ENCODE peak calls at places on chromosomes 2 and 18, in seven cellular contexts. G is SK-N-SH, E is HCT116, F is K562, J is H1, P is HepG2, W is GM12878. S is an unnamed sample.

GRCh38 chr18:68435581-68435980 is 279.3 kb downstream of the TMX3 start:
- DNase-seq in P (no peak), F (no peak), J (no peak), W (no peak), E (no peak), G (no peak), S (no peak)

GRCh38 chr2:170660406-170660805 is 54.7 kb upstream of the SP5 start:
- DNase-seq in W (no peak), G (no peak), J (no peak), P (no peak), F (no peak), E (no peak), S (no peak)

GRCh38 chr2:181104512-181105121 is 124.2 kb downstream of the UBE2E3 start:
- DNase-seq in W (no peak), G (peak), P (peak), E (peak), J (no peak), F (peak), S (peak)

GRCh38 chr18:43572165-43572564 is 294.9 kb upstream of the SYT4 start:
- DNase-seq in E (no peak), P (no peak), G (no peak), F (no peak), J (no peak), W (no peak), S (no peak)

GRCh38 chr2:236080412-236080811 is 87.8 kb downstream of the GBX2 start:
- DNase-seq in G (no peak), P (no peak), J (no peak), E (no peak), W (no peak), F (no peak), S (no peak)

GRCh38 chr2:74457129-74457548 is 1.1 kb upstream of the WBP1 start:
- DNase-seq in F (no peak), P (no peak), E (no peak), J (no peak), W (no peak), G (no peak), S (no peak)

GRCh38 chr2:186862869-186863709 is 14.1 kb upstream of the ZSWIM2 start:
- DNase-seq in J (no peak), F (peak), P (peak), W (no peak), E (peak), G (peak), S (no peak)

GRCh38 chr2:191950132-191950885 is 103.4 kb upstream of the CAVIN2 start:
- DNase-seq in E (no peak), P (peak), W (no peak), G (no peak), J (no peak), F (peak), S (no peak)

GRCh38 chr2:19673213-19673791 is 228.5 kb downstream of the TTC32 start:
- DNase-seq in G (peak), E (no peak), W (no peak), J (no peak), P (peak), F (peak), S (no peak)

GRCh38 chr2:236119003-236119402 is 49.2 kb downstream of the GBX2 start:
- DNase-seq in F (no peak), P (no peak), W (no peak), E (no peak), J (no peak), G (no peak), S (no peak)

GRCh38 chr2:39625193-39625926 is 40.4 kb upstream of the TMEM178A start:
- DNase-seq in G (no peak), P (no peak), W (no peak), E (no peak), J (no peak), F (no peak), S (no peak)
- TF ChIP-seq SIN3A in G (no peak), P (no peak), W (no peak), E (no peak), J (no peak), F (no peak), S (no peak)

GRCh38 chr2:109129921-109130725 is 1.1 kb downstream of the SH3RF3 start:
- DNase-seq in W (no peak), J (no peak), G (no peak), F (no peak), P (no peak), E (no peak), S (no peak)

GRCh38 chr2:109127556-109127955 is 1.4 kb upstream of the SH3RF3 start:
- DNase-seq in J (no peak), W (no peak), E (no peak), F (no peak), P (no peak), G (no peak), S (no peak)

GRCh38 chr2:109129356-109129920 is 433 bp downstream of the SH3RF3 start:
- DNase-seq in G (peak), W (no peak), P (no peak), F (no peak), J (no peak), E (no peak), S (no peak)

GRCh38 chr2:109128048-109128465 is 948 bp upstream of the SH3RF3 start:
- DNase-seq in E (peak), J (peak), W (no peak), F (peak), G (peak), P (peak), S (peak)

GRCh38 chr2:109128466-109129355 is at the start of gene SH3RF3:
- DNase-seq in F (no peak), J (no peak), G (peak), W (no peak), E (no peak), P (no peak), S (no peak)
- TF ChIP-seq POLR2AphosphoS5 in F (no peak), J (no peak), G (no peak), W (no peak), E (no peak), P (no peak), S (no peak)

DNA sequence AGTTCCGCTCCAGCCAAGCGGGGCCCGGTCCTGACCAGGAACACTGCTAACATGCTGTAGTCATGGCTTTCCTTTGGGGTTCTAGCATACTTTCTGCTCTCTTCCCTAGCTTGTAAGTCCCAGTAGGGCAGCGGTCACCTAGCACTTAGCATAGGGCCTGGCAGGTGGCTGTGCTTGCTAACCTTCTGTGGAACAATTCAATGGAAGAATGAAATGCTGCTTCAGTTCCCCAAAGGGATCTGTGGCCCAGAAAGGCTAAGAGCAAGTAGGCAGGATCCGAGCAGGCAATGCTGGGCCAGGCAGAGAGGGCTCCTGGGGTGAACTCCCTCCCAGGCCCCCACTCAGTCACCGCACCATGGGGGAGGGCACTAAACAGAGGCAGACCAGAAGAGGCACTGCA is 266.8 kb downstream of the CELF4 start:
- DNase-seq in F (no peak), W (no peak), G (no peak), E (no peak), J (no peak), P (no peak), S (no peak)
- H3K27ac ChIP-seq in F (no peak), W (no peak), G (peak), E (no peak), J (no peak), P (no peak), S (no peak)

GRCh38 chr2:229313591-229313990 is 42.5 kb upstream of the PID1 start:
- DNase-seq in E (no peak), J (no peak), F (no peak), W (no peak), P (no peak), G (no peak), S (no peak)
- TF ChIP-seq SIN3A in E (no peak), J (no peak), F (no peak), W (no peak), P (no peak), G (no peak), S (no peak)

GRCh38 chr2:16287831-16288230 is 347.5 kb downstream of the MYCN start:
- DNase-seq in F (no peak), P (no peak), W (no peak), G (no peak), E (no peak), J (no peak), S (no peak)
- TF ChIP-seq POLR2AphosphoS5 in F (no peak), P (no peak), W (no peak), G (no peak), E (no peak), J (no peak), S (no peak)

DNA sequence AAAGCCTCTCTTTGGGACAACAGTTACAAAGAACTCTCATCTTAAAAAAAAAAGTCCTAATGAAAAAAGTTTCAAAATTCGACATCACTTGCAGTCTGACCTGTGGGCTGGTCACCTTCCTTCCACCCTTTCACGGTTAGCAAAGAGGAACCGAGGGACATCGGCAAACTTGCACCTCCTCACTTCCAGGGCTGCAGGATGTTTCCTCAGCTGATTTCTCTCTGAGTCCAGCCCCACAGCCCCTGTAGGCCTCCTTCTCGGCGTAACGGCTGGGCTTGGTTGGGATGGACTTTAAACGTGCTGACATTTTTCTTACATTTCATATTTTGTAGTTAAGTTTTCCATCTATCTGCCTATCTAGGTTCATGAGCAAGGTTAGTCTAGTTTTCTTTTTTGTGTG is 5.7 kb upstream of the CAB39 start:
- DNase-seq in P (no peak), J (no peak), W (no peak), F (no peak), E (no peak), G (no peak), S (no peak)
- H3K27ac ChIP-seq in P (no peak), J (no peak), W (no peak), F (no peak), E (no peak), G (no peak), S (no peak)